ENCODE peak calls at places on chromosome 21, in four cellular contexts. V is SK-N-SH, R is HCT116, C is HepG2. D is an unnamed sample.
A peak's percentile ranks its signal among the peaks of the same experiment; 100 is the strongest.

GRCh38 chr21:32021319-32022027 is 148.7 kb downstream of the HUNK start:
- DNase-seq in C (no peak), R (no peak), V (peak; percentile 39), D (peak; percentile 72)

GRCh38 chr21:31117046-31117916 is 79.0 kb upstream of the KRTAP19-8 start:
- DNase-seq in R (peak; percentile 50), V (no peak), C (no peak), D (no peak)

GRCh38 chr21:46317710-46318463 is 5.8 kb downstream of the C21orf58 start:
- DNase-seq in R (no peak), C (no peak), V (no peak), D (peak; percentile 65)

GRCh38 chr21:44696572-44696971 is 400 bp upstream of the KRTAP10-12 start:
- DNase-seq in R (no peak), C (no peak), V (peak; percentile 21), D (no peak)

GRCh38 chr21:45859762-45860357 is 121.7 kb upstream of the COL6A1 start:
- DNase-seq in C (no peak), R (no peak), V (no peak), D (no peak)

GRCh38 chr21:27244356-27244755 is 277.5 kb upstream of the ADAMTS5 start:
- DNase-seq in C (no peak), V (no peak), R (no peak), D (no peak)

GRCh38 chr21:33403786-33404571 is 766 bp downstream of the IFNGR2 start:
- DNase-seq in C (peak; percentile 26), R (no peak), V (peak; percentile 76), D (peak; percentile 24)

GRCh38 chr21:35244514-35244913 is 195.4 kb upstream of the RUNX1 start:
- DNase-seq in V (no peak), R (no peak), C (no peak), D (peak; percentile 22)

GRCh38 chr21:45469273-45470086 is 64.5 kb downstream of the COL18A1 start:
- DNase-seq in C (peak; percentile 99), R (no peak), V (no peak), D (no peak)

GRCh38 chr21:24369751-24370150 is 1237.5 kb downstream of the MRPL39 start:
- DNase-seq in R (no peak), C (no peak), V (no peak), D (no peak)

DNA sequence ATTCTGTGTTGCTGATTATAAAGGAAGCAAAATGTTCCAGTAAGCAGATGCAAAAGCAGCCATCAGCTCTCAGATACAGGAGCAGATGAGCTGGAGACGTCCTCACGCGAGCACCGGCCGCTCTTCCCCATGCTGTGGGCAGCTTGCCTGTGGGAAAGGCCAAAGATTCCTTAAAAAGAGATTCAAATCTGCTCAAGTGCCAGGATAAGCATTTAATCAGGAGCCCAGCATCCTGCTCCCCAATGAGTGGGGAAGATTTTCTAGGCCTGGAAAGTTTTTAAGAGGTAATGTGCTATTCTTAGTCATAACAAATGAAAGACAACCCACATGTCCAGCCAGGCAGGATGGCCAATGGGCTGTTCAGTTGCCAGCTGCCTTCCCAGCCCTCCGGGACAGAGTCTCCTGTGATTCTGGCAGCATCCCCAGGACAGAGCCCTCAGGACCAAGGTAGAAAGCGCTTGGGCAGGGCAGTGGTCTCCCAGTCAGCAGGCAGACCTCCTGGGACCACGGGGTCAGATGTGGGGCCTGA is 108.2 kb upstream of the TMPRSS2 start:
- DNase-seq in R (no peak), C (no peak), V (no peak), D (no peak)
- TF ChIP-seq JUND in R (no peak), C (no peak), V (peak; percentile 26), D (no peak)

GRCh38 chr21:37668462-37669239 is 247.6 kb downstream of the KCNJ6 start:
- DNase-seq in V (no peak), C (no peak), R (no peak), D (no peak)
- TF ChIP-seq JUND in V (no peak), C (no peak), R (no peak), D (no peak)

GRCh38 chr21:37915941-37916794 is at the start of gene KCNJ6:
- DNase-seq in V (peak; percentile 87), R (no peak), C (no peak), D (no peak)
- TF ChIP-seq JUND in V (no peak), R (no peak), C (no peak), D (no peak)

DNA sequence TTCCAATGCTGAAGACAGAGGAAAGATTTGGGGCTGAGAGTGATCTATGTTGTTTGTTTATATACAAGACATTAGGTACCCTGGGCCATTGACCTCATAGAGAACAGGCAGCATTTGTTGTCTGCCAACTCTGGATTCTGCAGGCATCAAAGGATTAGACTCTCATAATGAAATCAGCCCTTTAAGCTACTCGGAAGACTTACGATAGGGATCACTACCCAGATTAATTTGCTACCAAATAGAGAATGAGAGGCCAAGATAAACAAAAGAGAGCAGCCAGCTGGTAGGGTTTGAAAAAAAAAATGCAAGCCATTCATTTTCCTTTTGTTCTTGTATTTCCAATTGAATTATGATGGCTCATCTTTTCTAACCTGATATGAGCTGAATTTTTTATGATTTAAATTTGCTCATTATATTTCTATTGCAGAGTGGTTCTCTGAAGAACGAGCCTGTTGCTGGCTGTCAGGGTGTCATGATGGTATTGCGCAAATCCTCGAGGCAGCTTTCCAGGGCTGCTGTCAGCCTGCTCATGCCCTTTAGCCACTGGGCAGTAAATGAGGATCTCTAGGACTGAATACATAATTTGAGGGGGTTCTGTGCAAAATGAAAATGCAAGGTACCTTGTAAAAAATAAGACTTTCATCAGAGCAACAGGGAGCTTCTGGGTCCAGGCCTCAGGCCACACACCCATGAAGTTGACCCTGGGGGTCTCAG is 116.4 kb upstream of the KCNJ15 start:
- DNase-seq in V (peak; percentile 33), R (no peak), C (no peak), D (no peak)
- TF ChIP-seq JUND in V (no peak), R (no peak), C (no peak), D (peak; percentile 12)